ENCODE peak calls at places on chromosomes 16 and 17, in ten cellular contexts. R is BJ, C is tibial artery, X is foreskin fibroblast, S is progenitor cell of endocrine pancreas, D is A549, J is endodermal cell, O is mucosa of descending colon, Y is neural progenitor cell, Z is cardiac muscle cell. P is an unnamed sample.

GRCh38 chr17:75980188-75981018 is 1.4 kb downstream of the TEN1 start:
- DNase-seq in R (no peak), C (no peak), X (no peak), S (no peak), D (no peak), J (no peak), O (no peak), Y (no peak), Z (no peak), P (no peak)

GRCh38 chr17:64006361-64007088 is 8.4 kb downstream of the PRR29 start:
- DNase-seq in R (no peak), C (peak; percentile 48), X (no peak), S (no peak), D (no peak), J (peak; percentile 35), O (no peak), Y (no peak), Z (peak; percentile 49), P (peak; percentile 37)

GRCh38 chr16:73163238-73163795 is 115.4 kb upstream of the ZFHX3 start:
- DNase-seq in R (no peak), C (no peak), X (no peak), S (no peak), D (no peak), J (no peak), O (no peak), Y (no peak), Z (peak; percentile 27), P (no peak)

GRCh38 chr17:49949634-49950033 is 19.4 kb upstream of the DLX4 start:
- DNase-seq in R (no peak), C (no peak), X (no peak), S (no peak), D (no peak), J (no peak), O (no peak), Y (no peak), Z (no peak), P (no peak)

GRCh38 chr16:81703177-81704155 is 75.6 kb upstream of the PLCG2 start:
- DNase-seq in R (no peak), C (no peak), X (peak; percentile 91), S (no peak), D (peak; percentile 80), J (no peak), O (peak; percentile 49), Y (no peak), Z (peak; percentile 93), P (no peak)

GRCh38 chr17:9120471-9120870 is 99.2 kb downstream of the NTN1 start:
- DNase-seq in R (no peak), C (no peak), X (no peak), S (no peak), D (no peak), J (peak; percentile 91), O (no peak), Y (peak; percentile 45), Z (no peak), P (no peak)

GRCh38 chr16:66168777-66169176 is 197.7 kb upstream of the CDH5 start:
- DNase-seq in R (no peak), C (no peak), X (no peak), S (no peak), D (no peak), J (peak; percentile 35), O (no peak), Y (no peak), Z (no peak), P (no peak)

GRCh38 chr17:41360291-41360995 is 9.2 kb downstream of the KRT33B start:
- DNase-seq in R (peak; percentile 75), C (no peak), X (peak; percentile 24), S (no peak), D (no peak), J (peak; percentile 15), O (no peak), Y (no peak), Z (peak; percentile 77), P (no peak)

GRCh38 chr17:2094891-2095535 is 40.1 kb downstream of the HIC1 start:
- DNase-seq in R (no peak), C (peak; percentile 59), X (peak; percentile 80), S (no peak), D (no peak), J (peak; percentile 80), O (no peak), Y (peak; percentile 56), Z (peak; percentile 79), P (no peak)
- TF ChIP-seq CTCF in R (peak; percentile 59), C (peak; percentile 71), X (peak; percentile 46), S (peak; percentile 36), D (no peak), J (peak; percentile 63), O (no peak), Y (peak; percentile 37), Z (peak; percentile 77), P (no peak)

GRCh38 chr16:74923766-74924460 is 61.0 kb downstream of the WDR59 start:
- DNase-seq in R (no peak), C (no peak), X (no peak), S (no peak), D (no peak), J (no peak), O (no peak), Y (no peak), Z (peak; percentile 21), P (no peak)
- TF ChIP-seq CTCF in R (no peak), C (no peak), X (no peak), S (no peak), D (no peak), J (no peak), O (no peak), Y (no peak), Z (no peak), P (no peak)

GRCh38 chr16:24700549-24701392 is 28.7 kb upstream of the TNRC6A start:
- DNase-seq in R (peak; percentile 97), C (peak; percentile 89), X (peak; percentile 99), S (no peak), D (peak; percentile 89), J (peak; percentile 80), O (peak; percentile 55), Y (no peak), Z (peak; percentile 99), P (no peak)
- TF ChIP-seq CTCF in R (peak; percentile 62), C (peak; percentile 39), X (peak; percentile 47), S (no peak), D (peak; percentile 32), J (peak; percentile 52), O (no peak), Y (no peak), Z (peak; percentile 51), P (no peak)

DNA sequence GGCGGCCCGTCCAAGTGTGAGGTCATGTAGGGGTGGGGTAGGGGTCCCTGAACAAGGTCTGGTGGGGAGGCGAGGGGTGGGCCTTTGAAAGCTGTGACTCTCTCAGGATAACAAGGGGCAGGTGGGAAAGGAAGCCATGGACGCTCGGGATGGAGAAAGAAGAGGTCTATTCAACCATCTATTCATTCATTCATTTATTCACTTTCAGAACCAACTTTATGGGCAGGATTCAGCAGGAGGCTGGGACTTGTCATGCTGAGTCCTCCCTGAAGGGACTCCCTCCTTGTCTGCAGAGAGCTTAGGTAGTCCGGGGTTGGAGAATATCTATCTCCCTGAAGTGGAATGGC is 8.6 kb upstream of the CD300A start:
- DNase-seq in R (no peak), C (no peak), X (no peak), S (no peak), D (no peak), J (no peak), O (no peak), Y (no peak), Z (no peak), P (no peak)
- TF ChIP-seq CTCF in R (no peak), C (no peak), X (no peak), S (no peak), D (peak; percentile 37), J (no peak), O (no peak), Y (no peak), Z (no peak), P (peak; percentile 70)

GRCh38 chr17:82127704-82128103 is 29.7 kb upstream of the FASN start:
- DNase-seq in R (no peak), C (no peak), X (no peak), S (no peak), D (no peak), J (no peak), O (no peak), Y (no peak), Z (no peak), P (no peak)

GRCh38 chr17:82128287-82128686 is 30.3 kb upstream of the FASN start:
- DNase-seq in R (no peak), C (no peak), X (no peak), S (no peak), D (no peak), J (peak; percentile 58), O (no peak), Y (no peak), Z (no peak), P (no peak)

GRCh38 chr17:82126479-82127314 is 28.7 kb upstream of the FASN start:
- DNase-seq in R (no peak), C (no peak), X (no peak), S (no peak), D (no peak), J (no peak), O (peak; percentile 34), Y (no peak), Z (no peak), P (no peak)

GRCh38 chr17:82127315-82127595 is 29.2 kb upstream of the FASN start:
- DNase-seq in R (no peak), C (no peak), X (no peak), S (no peak), D (no peak), J (no peak), O (no peak), Y (no peak), Z (no peak), P (no peak)

GRCh38 chr17:82129095-82129494 is 31.1 kb upstream of the FASN start:
- DNase-seq in R (no peak), C (no peak), X (no peak), S (no peak), D (no peak), J (peak; percentile 53), O (no peak), Y (no peak), Z (no peak), P (no peak)
- TF ChIP-seq CTCF in R (no peak), C (no peak), X (peak; percentile 2), S (no peak), D (no peak), J (peak; percentile 49), O (no peak), Y (peak; percentile 20), Z (peak; percentile 23), P (no peak)

DNA sequence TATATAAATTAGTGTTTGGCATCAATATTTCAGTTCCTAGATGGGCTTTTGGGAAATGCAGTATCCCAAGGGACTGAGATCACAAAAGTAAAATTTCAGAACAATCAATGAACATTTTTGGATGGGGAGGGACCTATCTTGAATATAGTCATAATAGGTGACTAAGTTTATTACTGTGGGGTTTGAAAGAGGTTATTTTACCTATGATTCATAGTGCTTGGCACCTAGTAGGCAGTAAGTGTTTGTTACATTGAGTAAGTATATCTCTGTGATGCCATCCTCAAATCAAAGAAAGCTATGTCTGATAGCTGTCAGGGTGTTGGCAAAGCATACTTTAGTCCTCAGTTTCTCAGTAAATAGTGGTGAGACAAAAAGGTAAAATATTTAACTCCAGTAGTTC is 36.9 kb downstream of the ZNF207 start:
- DNase-seq in R (no peak), C (no peak), X (no peak), S (no peak), D (no peak), J (no peak), O (no peak), Y (no peak), Z (no peak), P (no peak)
- TF ChIP-seq CTCF in R (no peak), C (no peak), X (no peak), S (no peak), D (no peak), J (no peak), O (no peak), Y (no peak), Z (no peak), P (no peak)

P was measured in CD14-positive monocyte.